ENCODE peak calls at places on chromosomes 16 and 17, in nine cellular contexts. T is activated CD8-positive, alpha-beta memory T cell treated with anti-CD3 and anti-CD28 coated beads for 1 hour; Q is T-helper 9 cell; V is C1 segment of cervical spinal cord; N is HEK293T; M is amniotic stem cell; X is NCI-H1092; W is ELR; P is transverse colon. E is an unnamed sample.

GRCh38 chr17:36123431-36123830 is 19.8 kb downstream of the CCL4 start:
- DNase-seq in T (no peak), Q (no peak), V (no peak), N (no peak), M (no peak), X (no peak), W (no peak), P (no peak), E (no peak)

GRCh38 chr17:17859909-17860760 is 23.3 kb upstream of the SREBF1 start:
- DNase-seq in T (peak), Q (peak), V (peak), N (peak), M (no peak), X (no peak), W (peak), P (peak), E (peak)

GRCh38 chr17:68749742-68750562 is 148.8 kb upstream of the FAM20A start:
- DNase-seq in T (no peak), Q (no peak), V (no peak), N (no peak), M (no peak), X (no peak), W (no peak), P (no peak), E (no peak)

GRCh38 chr16:78230832-78231231 is 131.4 kb downstream of the WWOX start:
- DNase-seq in T (no peak), Q (no peak), V (no peak), N (no peak), M (no peak), X (no peak), W (no peak), P (peak), E (peak)

GRCh38 chr16:88910284-88911147 is 44.1 kb upstream of the PABPN1L start:
- DNase-seq in T (no peak), Q (no peak), V (peak), N (no peak), M (no peak), X (peak), W (no peak), P (no peak), E (no peak)

GRCh38 chr16:81495321-81496234 is 51.0 kb downstream of the CMIP start:
- DNase-seq in T (no peak), Q (no peak), V (no peak), N (no peak), M (no peak), X (no peak), W (no peak), P (peak), E (no peak)

GRCh38 chr17:20992987-20993862 is 49.6 kb downstream of the USP22 start:
- DNase-seq in T (peak), Q (peak), V (no peak), N (peak), M (peak), X (no peak), W (peak), P (peak), E (peak)

GRCh38 chr16:14070555-14070876 is 603 bp upstream of the MRTFB start:
- DNase-seq in T (no peak), Q (no peak), V (no peak), N (no peak), M (no peak), X (no peak), W (no peak), P (no peak), E (no peak)

GRCh38 chr17:8789743-8790142 is 9.4 kb downstream of the MFSD6L start:
- DNase-seq in T (no peak), Q (no peak), V (no peak), N (no peak), M (no peak), X (no peak), W (no peak), P (no peak), E (no peak)

GRCh38 chr16:59356709-59357108 is 622.6 kb upstream of the GOT2 start:
- DNase-seq in T (no peak), Q (no peak), V (no peak), N (no peak), M (no peak), X (no peak), W (no peak), P (no peak), E (no peak)

GRCh38 chr17:58394534-58395223 is 22.7 kb downstream of the RNF43 start:
- DNase-seq in T (no peak), Q (no peak), V (no peak), N (no peak), M (no peak), X (no peak), W (no peak), P (no peak), E (no peak)

GRCh38 chr17:73401911-73402310 is 90.1 kb upstream of the CDC42EP4 start:
- DNase-seq in T (no peak), Q (no peak), V (peak), N (no peak), M (no peak), X (no peak), W (peak), P (no peak), E (no peak)

GRCh38 chr17:81339502-81340296 is 44.6 kb upstream of the SLC38A10 start:
- DNase-seq in T (no peak), Q (no peak), V (no peak), N (no peak), M (no peak), X (no peak), W (no peak), P (peak), E (no peak)

GRCh38 chr17:66543526-66543925 is 241.1 kb downstream of the PRKCA start:
- DNase-seq in T (no peak), Q (no peak), V (no peak), N (no peak), M (no peak), X (no peak), W (no peak), P (no peak), E (no peak)

GRCh38 chr17:45161288-45162021 is at the start of gene HEXIM2:
- DNase-seq in T (peak), Q (peak), V (peak), N (peak), M (peak), X (peak), W (peak), P (peak), E (peak)

GRCh38 chr16:81774348-81774747 is 4.7 kb upstream of the PLCG2 start:
- DNase-seq in T (no peak), Q (no peak), V (no peak), N (no peak), M (no peak), X (no peak), W (no peak), P (no peak), E (no peak)

GRCh38 chr16:15482068-15482747 is 47.8 kb downstream of the BMERB1 start:
- DNase-seq in T (no peak), Q (no peak), V (no peak), N (peak), M (peak), X (no peak), W (peak), P (peak), E (peak)

GRCh38 chr16:58411736-58412614 is 19.7 kb downstream of the GINS3 start:
- DNase-seq in T (no peak), Q (no peak), V (no peak), N (no peak), M (no peak), X (no peak), W (no peak), P (no peak), E (no peak)

GRCh38 chr17:79224903-79225302 is 150.3 kb downstream of the ENGASE start:
- DNase-seq in T (no peak), Q (no peak), V (no peak), N (no peak), M (no peak), X (no peak), W (no peak), P (no peak), E (no peak)

GRCh38 chr17:73250851-73251640 is 10.6 kb downstream of the CPSF4L start:
- DNase-seq in T (no peak), Q (no peak), V (no peak), N (no peak), M (no peak), X (no peak), W (no peak), P (no peak), E (no peak)

GRCh38 chr17:36901506-36901905 is 35.8 kb upstream of the LHX1 start:
- DNase-seq in T (no peak), Q (no peak), V (no peak), N (no peak), M (no peak), X (no peak), W (peak), P (no peak), E (no peak)

GRCh38 chr17:73015722-73016276 is 76.7 kb downstream of the SLC39A11 start:
- DNase-seq in T (no peak), Q (no peak), V (no peak), N (no peak), M (no peak), X (no peak), W (no peak), P (no peak), E (no peak)

GRCh38 chr16:47986031-47986430 is 169.8 kb downstream of the ABCC12 start:
- DNase-seq in T (no peak), Q (no peak), V (no peak), N (no peak), M (no peak), X (no peak), W (no peak), P (no peak), E (peak)

GRCh38 chr16:23959069-23959800 is 123.5 kb downstream of the PRKCB start:
- DNase-seq in T (no peak), Q (no peak), V (no peak), N (no peak), M (no peak), X (no peak), W (no peak), P (no peak), E (no peak)

GRCh38 chr17:51848451-51848850 is 310.1 kb downstream of the CA10 start:
- DNase-seq in T (no peak), Q (no peak), V (no peak), N (no peak), M (no peak), X (no peak), W (peak), P (no peak), E (no peak)

GRCh38 chr17:59151007-59151406 is 4.0 kb downstream of the SKA2 start:
- DNase-seq in T (no peak), Q (no peak), V (no peak), N (no peak), M (no peak), X (no peak), W (no peak), P (no peak), E (no peak)

GRCh38 chr17:50151937-50152547 is 1.6 kb upstream of the PPP1R9B start:
- DNase-seq in T (no peak), Q (peak), V (peak), N (peak), M (peak), X (peak), W (peak), P (peak), E (peak)

GRCh38 chr17:81401727-81402529 is 6.7 kb downstream of the BAHCC1 start:
- DNase-seq in T (no peak), Q (no peak), V (peak), N (peak), M (no peak), X (no peak), W (peak), P (peak), E (peak)

GRCh38 chr16:67844441-67844840 is 2.3 kb upstream of the NUTF2 start:
- DNase-seq in T (no peak), Q (no peak), V (no peak), N (no peak), M (no peak), X (no peak), W (peak), P (no peak), E (no peak)

GRCh38 chr17:72614871-72615626 is 477.4 kb downstream of the SLC39A11 start:
- DNase-seq in T (no peak), Q (no peak), V (peak), N (no peak), M (no peak), X (no peak), W (peak), P (peak), E (no peak)

GRCh38 chr16:819336-819735 is 18.8 kb upstream of the GNG13 start:
- DNase-seq in T (peak), Q (peak), V (no peak), N (no peak), M (no peak), X (no peak), W (no peak), P (no peak), E (no peak)

GRCh38 chr17:29240477-29240876 is 6.2 kb upstream of the CRYBA1 start:
- DNase-seq in T (no peak), Q (no peak), V (no peak), N (no peak), M (no peak), X (no peak), W (peak), P (no peak), E (no peak)

GRCh38 chr16:9092963-9093477 is 1.6 kb downstream of the HAPSTR1 start:
- DNase-seq in T (peak), Q (peak), V (peak), N (no peak), M (no peak), X (no peak), W (peak), P (peak), E (peak)

GRCh38 chr16:14531101-14531500 is 99.0 kb downstream of the PARN start:
- DNase-seq in T (no peak), Q (no peak), V (no peak), N (no peak), M (no peak), X (no peak), W (no peak), P (no peak), E (no peak)

GRCh38 chr16:17395849-17396480 is 74.8 kb downstream of the XYLT1 start:
- DNase-seq in T (no peak), Q (no peak), V (no peak), N (no peak), M (no peak), X (no peak), W (no peak), P (peak), E (no peak)

GRCh38 chr17:50139950-50140885 is 10.3 kb upstream of the SAMD14 start:
- DNase-seq in T (peak), Q (peak), V (peak), N (peak), M (no peak), X (no peak), W (peak), P (peak), E (peak)

GRCh38 chr17:66268247-66268927 is 34.0 kb upstream of the PRKCA start:
- DNase-seq in T (no peak), Q (no peak), V (no peak), N (no peak), M (peak), X (no peak), W (peak), P (no peak), E (peak)

GRCh38 chr17:57833597-57833939 is 16.3 kb downstream of the MRPS23 start:
- DNase-seq in T (no peak), Q (no peak), V (no peak), N (no peak), M (no peak), X (no peak), W (no peak), P (no peak), E (no peak)

GRCh38 chr17:79965806-79966205 is 69.9 kb downstream of the TBC1D16 start:
- DNase-seq in T (no peak), Q (no peak), V (no peak), N (no peak), M (no peak), X (no peak), W (no peak), P (no peak), E (no peak)

GRCh38 chr16:63938661-63939060 is 1183.2 kb downstream of the CDH11 start:
- DNase-seq in T (no peak), Q (no peak), V (no peak), N (no peak), M (no peak), X (no peak), W (no peak), P (no peak), E (no peak)

E was measured in A673.